ENCODE peak calls at places on chromosomes 2 and 18, in six cellular contexts. One of them, this sample, is unnamed.

GRCh38 chr2:7210712-7211111 is 293.5 kb downstream of the RNF144A start:
- DNase-seq in DND-41: no peak
- DNase-seq in transverse colon: no peak
- DNase-seq in activated CD8-positive, alpha-beta memory T cell treated with anti-CD3 and anti-CD28 coated beads for 1 hour: no peak
- DNase-seq in HTR-8/SVneo: no peak
- DNase-seq in stimulated activated CD8-positive, alpha-beta memory T cell treated with anti-CD3 and anti-CD28 coated beads, Interleukin-2, amount 100 ng/mL, for 1 hour: no peak
- DNase-seq in this sample: peak

GRCh38 chr2:237295889-237296480 is 118.0 kb downstream of the COL6A3 start:
- DNase-seq in stimulated activated CD8-positive, alpha-beta memory T cell treated with anti-CD3 and anti-CD28 coated beads, Interleukin-2, amount 100 ng/mL, for 1 hour: no peak
- DNase-seq in activated CD8-positive, alpha-beta memory T cell treated with anti-CD3 and anti-CD28 coated beads for 1 hour: no peak
- DNase-seq in DND-41: no peak
- DNase-seq in HTR-8/SVneo: no peak
- DNase-seq in transverse colon: no peak
- DNase-seq in this sample: peak

GRCh38 chr2:54574860-54575247 is 118.7 kb downstream of the SPTBN1 start:
- DNase-seq in activated CD8-positive, alpha-beta memory T cell treated with anti-CD3 and anti-CD28 coated beads for 1 hour: no peak
- DNase-seq in stimulated activated CD8-positive, alpha-beta memory T cell treated with anti-CD3 and anti-CD28 coated beads, Interleukin-2, amount 100 ng/mL, for 1 hour: no peak
- DNase-seq in DND-41: no peak
- DNase-seq in transverse colon: no peak
- DNase-seq in HTR-8/SVneo: no peak
- DNase-seq in this sample: no peak

GRCh38 chr2:117712686-117713085 is 101.8 kb upstream of the DDX18 start:
- DNase-seq in activated CD8-positive, alpha-beta memory T cell treated with anti-CD3 and anti-CD28 coated beads for 1 hour: no peak
- DNase-seq in HTR-8/SVneo: no peak
- DNase-seq in transverse colon: no peak
- DNase-seq in DND-41: no peak
- DNase-seq in stimulated activated CD8-positive, alpha-beta memory T cell treated with anti-CD3 and anti-CD28 coated beads, Interleukin-2, amount 100 ng/mL, for 1 hour: no peak
- DNase-seq in this sample: no peak

GRCh38 chr18:58606236-58606635 is 22.7 kb downstream of the ALPK2 start:
- DNase-seq in stimulated activated CD8-positive, alpha-beta memory T cell treated with anti-CD3 and anti-CD28 coated beads, Interleukin-2, amount 100 ng/mL, for 1 hour: no peak
- DNase-seq in transverse colon: no peak
- DNase-seq in activated CD8-positive, alpha-beta memory T cell treated with anti-CD3 and anti-CD28 coated beads for 1 hour: no peak
- DNase-seq in DND-41: no peak
- DNase-seq in HTR-8/SVneo: no peak
- DNase-seq in this sample: no peak

GRCh38 chr2:239109916-239110545 is 262.1 kb downstream of the TWIST2 start:
- DNase-seq in HTR-8/SVneo: no peak
- DNase-seq in stimulated activated CD8-positive, alpha-beta memory T cell treated with anti-CD3 and anti-CD28 coated beads, Interleukin-2, amount 100 ng/mL, for 1 hour: no peak
- DNase-seq in activated CD8-positive, alpha-beta memory T cell treated with anti-CD3 and anti-CD28 coated beads for 1 hour: no peak
- DNase-seq in transverse colon: no peak
- DNase-seq in DND-41: no peak
- DNase-seq in this sample: no peak

GRCh38 chr18:72530622-72531021 is 13.5 kb downstream of the CBLN2 start:
- DNase-seq in HTR-8/SVneo: no peak
- DNase-seq in stimulated activated CD8-positive, alpha-beta memory T cell treated with anti-CD3 and anti-CD28 coated beads, Interleukin-2, amount 100 ng/mL, for 1 hour: no peak
- DNase-seq in activated CD8-positive, alpha-beta memory T cell treated with anti-CD3 and anti-CD28 coated beads for 1 hour: no peak
- DNase-seq in DND-41: no peak
- DNase-seq in transverse colon: no peak
- DNase-seq in this sample: no peak

GRCh38 chr2:100619951-100620350 is 57.2 kb downstream of the PDCL3 start:
- DNase-seq in HTR-8/SVneo: no peak
- DNase-seq in transverse colon: no peak
- DNase-seq in activated CD8-positive, alpha-beta memory T cell treated with anti-CD3 and anti-CD28 coated beads for 1 hour: no peak
- DNase-seq in stimulated activated CD8-positive, alpha-beta memory T cell treated with anti-CD3 and anti-CD28 coated beads, Interleukin-2, amount 100 ng/mL, for 1 hour: no peak
- DNase-seq in DND-41: no peak
- DNase-seq in this sample: no peak

GRCh38 chr18:59899298-59900221 is at the start of gene PMAIP1:
- DNase-seq in HTR-8/SVneo: peak
- DNase-seq in DND-41: peak
- DNase-seq in activated CD8-positive, alpha-beta memory T cell treated with anti-CD3 and anti-CD28 coated beads for 1 hour: peak
- DNase-seq in stimulated activated CD8-positive, alpha-beta memory T cell treated with anti-CD3 and anti-CD28 coated beads, Interleukin-2, amount 100 ng/mL, for 1 hour: peak
- DNase-seq in transverse colon: peak
- DNase-seq in this sample: peak

GRCh38 chr2:36618381-36618780 is 20.4 kb upstream of the FEZ2 start:
- DNase-seq in transverse colon: no peak
- DNase-seq in HTR-8/SVneo: peak
- DNase-seq in stimulated activated CD8-positive, alpha-beta memory T cell treated with anti-CD3 and anti-CD28 coated beads, Interleukin-2, amount 100 ng/mL, for 1 hour: no peak
- DNase-seq in DND-41: peak
- DNase-seq in activated CD8-positive, alpha-beta memory T cell treated with anti-CD3 and anti-CD28 coated beads for 1 hour: no peak
- DNase-seq in this sample: peak

GRCh38 chr18:55455938-55456337 is 132.1 kb downstream of the TCF4 start:
- DNase-seq in DND-41: no peak
- DNase-seq in transverse colon: no peak
- DNase-seq in HTR-8/SVneo: no peak
- DNase-seq in stimulated activated CD8-positive, alpha-beta memory T cell treated with anti-CD3 and anti-CD28 coated beads, Interleukin-2, amount 100 ng/mL, for 1 hour: no peak
- DNase-seq in activated CD8-positive, alpha-beta memory T cell treated with anti-CD3 and anti-CD28 coated beads for 1 hour: no peak
- DNase-seq in this sample: no peak

GRCh38 chr2:190819835-190820234 is 60.8 kb upstream of the GLS start:
- DNase-seq in transverse colon: no peak
- DNase-seq in DND-41: no peak
- DNase-seq in stimulated activated CD8-positive, alpha-beta memory T cell treated with anti-CD3 and anti-CD28 coated beads, Interleukin-2, amount 100 ng/mL, for 1 hour: no peak
- DNase-seq in HTR-8/SVneo: no peak
- DNase-seq in activated CD8-positive, alpha-beta memory T cell treated with anti-CD3 and anti-CD28 coated beads for 1 hour: no peak
- DNase-seq in this sample: peak

GRCh38 chr2:238994876-238995275 is 147.0 kb downstream of the TWIST2 start:
- DNase-seq in transverse colon: no peak
- DNase-seq in stimulated activated CD8-positive, alpha-beta memory T cell treated with anti-CD3 and anti-CD28 coated beads, Interleukin-2, amount 100 ng/mL, for 1 hour: no peak
- DNase-seq in activated CD8-positive, alpha-beta memory T cell treated with anti-CD3 and anti-CD28 coated beads for 1 hour: no peak
- DNase-seq in DND-41: no peak
- DNase-seq in HTR-8/SVneo: no peak
- DNase-seq in this sample: no peak

GRCh38 chr2:85506768-85507181 is 32.2 kb upstream of the MAT2A start:
- DNase-seq in transverse colon: no peak
- DNase-seq in DND-41: no peak
- DNase-seq in HTR-8/SVneo: no peak
- DNase-seq in activated CD8-positive, alpha-beta memory T cell treated with anti-CD3 and anti-CD28 coated beads for 1 hour: no peak
- DNase-seq in stimulated activated CD8-positive, alpha-beta memory T cell treated with anti-CD3 and anti-CD28 coated beads, Interleukin-2, amount 100 ng/mL, for 1 hour: no peak
- DNase-seq in this sample: no peak

GRCh38 chr2:37564356-37564755 is 107.1 kb downstream of the CDC42EP3 start:
- DNase-seq in DND-41: no peak
- DNase-seq in stimulated activated CD8-positive, alpha-beta memory T cell treated with anti-CD3 and anti-CD28 coated beads, Interleukin-2, amount 100 ng/mL, for 1 hour: no peak
- DNase-seq in activated CD8-positive, alpha-beta memory T cell treated with anti-CD3 and anti-CD28 coated beads for 1 hour: no peak
- DNase-seq in HTR-8/SVneo: no peak
- DNase-seq in transverse colon: no peak
- DNase-seq in this sample: no peak

GRCh38 chr18:60053747-60054304 is 154.0 kb downstream of the PMAIP1 start:
- DNase-seq in HTR-8/SVneo: peak
- DNase-seq in DND-41: no peak
- DNase-seq in transverse colon: no peak
- DNase-seq in stimulated activated CD8-positive, alpha-beta memory T cell treated with anti-CD3 and anti-CD28 coated beads, Interleukin-2, amount 100 ng/mL, for 1 hour: no peak
- DNase-seq in activated CD8-positive, alpha-beta memory T cell treated with anti-CD3 and anti-CD28 coated beads for 1 hour: no peak
- DNase-seq in this sample: peak

GRCh38 chr2:47867205-47867604 is 39.1 kb downstream of the FBXO11 start:
- DNase-seq in HTR-8/SVneo: peak
- DNase-seq in stimulated activated CD8-positive, alpha-beta memory T cell treated with anti-CD3 and anti-CD28 coated beads, Interleukin-2, amount 100 ng/mL, for 1 hour: no peak
- DNase-seq in DND-41: no peak
- DNase-seq in transverse colon: no peak
- DNase-seq in activated CD8-positive, alpha-beta memory T cell treated with anti-CD3 and anti-CD28 coated beads for 1 hour: no peak
- DNase-seq in this sample: peak

GRCh38 chr2:140863713-140864112 is 1267.1 kb downstream of the LRP1B start:
- DNase-seq in DND-41: no peak
- DNase-seq in HTR-8/SVneo: peak
- DNase-seq in stimulated activated CD8-positive, alpha-beta memory T cell treated with anti-CD3 and anti-CD28 coated beads, Interleukin-2, amount 100 ng/mL, for 1 hour: no peak
- DNase-seq in activated CD8-positive, alpha-beta memory T cell treated with anti-CD3 and anti-CD28 coated beads for 1 hour: no peak
- DNase-seq in transverse colon: no peak
- DNase-seq in this sample: peak

GRCh38 chr2:109410021-109410815 is 203.5 kb downstream of the SEPTIN10 start:
- DNase-seq in transverse colon: no peak
- DNase-seq in stimulated activated CD8-positive, alpha-beta memory T cell treated with anti-CD3 and anti-CD28 coated beads, Interleukin-2, amount 100 ng/mL, for 1 hour: no peak
- DNase-seq in DND-41: no peak
- DNase-seq in HTR-8/SVneo: no peak
- DNase-seq in activated CD8-positive, alpha-beta memory T cell treated with anti-CD3 and anti-CD28 coated beads for 1 hour: no peak
- DNase-seq in this sample: no peak

GRCh38 chr18:24584205-24584604 is 123.8 kb downstream of the HRH4 start:
- DNase-seq in stimulated activated CD8-positive, alpha-beta memory T cell treated with anti-CD3 and anti-CD28 coated beads, Interleukin-2, amount 100 ng/mL, for 1 hour: no peak
- DNase-seq in HTR-8/SVneo: no peak
- DNase-seq in activated CD8-positive, alpha-beta memory T cell treated with anti-CD3 and anti-CD28 coated beads for 1 hour: no peak
- DNase-seq in DND-41: no peak
- DNase-seq in transverse colon: no peak
- DNase-seq in this sample: no peak

GRCh38 chr18:68841301-68841700 is 43.4 kb downstream of the CCDC102B start:
- DNase-seq in transverse colon: no peak
- DNase-seq in stimulated activated CD8-positive, alpha-beta memory T cell treated with anti-CD3 and anti-CD28 coated beads, Interleukin-2, amount 100 ng/mL, for 1 hour: no peak
- DNase-seq in activated CD8-positive, alpha-beta memory T cell treated with anti-CD3 and anti-CD28 coated beads for 1 hour: no peak
- DNase-seq in HTR-8/SVneo: no peak
- DNase-seq in DND-41: no peak
- DNase-seq in this sample: no peak

GRCh38 chr2:216299588-216299987 is 72.7 kb downstream of the MARCHF4 start:
- DNase-seq in DND-41: no peak
- DNase-seq in stimulated activated CD8-positive, alpha-beta memory T cell treated with anti-CD3 and anti-CD28 coated beads, Interleukin-2, amount 100 ng/mL, for 1 hour: no peak
- DNase-seq in activated CD8-positive, alpha-beta memory T cell treated with anti-CD3 and anti-CD28 coated beads for 1 hour: no peak
- DNase-seq in transverse colon: no peak
- DNase-seq in HTR-8/SVneo: no peak
- DNase-seq in this sample: no peak

GRCh38 chr18:9658111-9658641 is 43.8 kb upstream of the PPP4R1 start:
- DNase-seq in activated CD8-positive, alpha-beta memory T cell treated with anti-CD3 and anti-CD28 coated beads for 1 hour: no peak
- DNase-seq in transverse colon: no peak
- DNase-seq in DND-41: no peak
- DNase-seq in stimulated activated CD8-positive, alpha-beta memory T cell treated with anti-CD3 and anti-CD28 coated beads, Interleukin-2, amount 100 ng/mL, for 1 hour: no peak
- DNase-seq in HTR-8/SVneo: no peak
- DNase-seq in this sample: peak

GRCh38 chr2:98683728-98684127 is 47.2 kb downstream of the MGAT4A start:
- DNase-seq in DND-41: no peak
- DNase-seq in stimulated activated CD8-positive, alpha-beta memory T cell treated with anti-CD3 and anti-CD28 coated beads, Interleukin-2, amount 100 ng/mL, for 1 hour: no peak
- DNase-seq in HTR-8/SVneo: no peak
- DNase-seq in activated CD8-positive, alpha-beta memory T cell treated with anti-CD3 and anti-CD28 coated beads for 1 hour: no peak
- DNase-seq in transverse colon: no peak
- DNase-seq in this sample: no peak

GRCh38 chr2:25587361-25587760 is 86.0 kb downstream of the DTNB start:
- DNase-seq in stimulated activated CD8-positive, alpha-beta memory T cell treated with anti-CD3 and anti-CD28 coated beads, Interleukin-2, amount 100 ng/mL, for 1 hour: no peak
- DNase-seq in activated CD8-positive, alpha-beta memory T cell treated with anti-CD3 and anti-CD28 coated beads for 1 hour: no peak
- DNase-seq in DND-41: no peak
- DNase-seq in transverse colon: no peak
- DNase-seq in HTR-8/SVneo: no peak
- DNase-seq in this sample: peak

GRCh38 chr2:134290363-134290762 is 36.5 kb downstream of the MGAT5 start:
- DNase-seq in activated CD8-positive, alpha-beta memory T cell treated with anti-CD3 and anti-CD28 coated beads for 1 hour: no peak
- DNase-seq in stimulated activated CD8-positive, alpha-beta memory T cell treated with anti-CD3 and anti-CD28 coated beads, Interleukin-2, amount 100 ng/mL, for 1 hour: no peak
- DNase-seq in HTR-8/SVneo: no peak
- DNase-seq in transverse colon: no peak
- DNase-seq in DND-41: peak
- DNase-seq in this sample: peak

GRCh38 chr2:113973856-113974255 is 84.0 kb downstream of the ACTR3 start:
- DNase-seq in HTR-8/SVneo: no peak
- DNase-seq in transverse colon: no peak
- DNase-seq in stimulated activated CD8-positive, alpha-beta memory T cell treated with anti-CD3 and anti-CD28 coated beads, Interleukin-2, amount 100 ng/mL, for 1 hour: no peak
- DNase-seq in activated CD8-positive, alpha-beta memory T cell treated with anti-CD3 and anti-CD28 coated beads for 1 hour: no peak
- DNase-seq in DND-41: no peak
- DNase-seq in this sample: no peak

GRCh38 chr2:73000808-73001570 is 70.5 kb downstream of the SFXN5 start:
- DNase-seq in activated CD8-positive, alpha-beta memory T cell treated with anti-CD3 and anti-CD28 coated beads for 1 hour: no peak
- DNase-seq in transverse colon: no peak
- DNase-seq in stimulated activated CD8-positive, alpha-beta memory T cell treated with anti-CD3 and anti-CD28 coated beads, Interleukin-2, amount 100 ng/mL, for 1 hour: no peak
- DNase-seq in HTR-8/SVneo: no peak
- DNase-seq in DND-41: no peak
- DNase-seq in this sample: no peak

This sample was measured in HT1080.